ENCODE peak calls at places on chromosomes 5 and 9, in five cellular contexts. One of them, this sample, is unnamed.

GRCh38 chr9:101026824-101027223 is 1.7 kb upstream of the PLPPR1 start:
- DNase-seq in activated CD8-positive, alpha-beta T cell treated with anti-CD3 and anti-CD28 coated beads for 36 hours: no peak
- DNase-seq in A549: no peak
- DNase-seq in stomach: no peak
- DNase-seq in RWPE1: no peak
- DNase-seq in this sample: no peak

GRCh38 chr5:176890455-176891330 is 8.5 kb downstream of the HK3 start:
- DNase-seq in activated CD8-positive, alpha-beta T cell treated with anti-CD3 and anti-CD28 coated beads for 36 hours: no peak
- DNase-seq in A549: no peak
- DNase-seq in stomach: peak
- DNase-seq in RWPE1: no peak
- DNase-seq in this sample: peak

GRCh38 chr5:101977729-101978345 is 318.2 kb downstream of the SLCO4C1 start:
- DNase-seq in activated CD8-positive, alpha-beta T cell treated with anti-CD3 and anti-CD28 coated beads for 36 hours: no peak
- DNase-seq in A549: peak
- DNase-seq in stomach: no peak
- DNase-seq in RWPE1: peak
- DNase-seq in this sample: peak

GRCh38 chr5:172559004-172559932 is 81.8 kb upstream of the NEURL1B start:
- DNase-seq in activated CD8-positive, alpha-beta T cell treated with anti-CD3 and anti-CD28 coated beads for 36 hours: no peak
- DNase-seq in A549: no peak
- DNase-seq in stomach: peak
- DNase-seq in RWPE1: peak
- DNase-seq in this sample: no peak

GRCh38 chr9:134653259-134654009 is 11.8 kb downstream of the COL5A1 start:
- DNase-seq in activated CD8-positive, alpha-beta T cell treated with anti-CD3 and anti-CD28 coated beads for 36 hours: no peak
- DNase-seq in A549: no peak
- DNase-seq in stomach: no peak
- DNase-seq in RWPE1: no peak
- DNase-seq in this sample: no peak

GRCh38 chr9:35728041-35728971 is 3.7 kb downstream of the TLN1 start:
- DNase-seq in activated CD8-positive, alpha-beta T cell treated with anti-CD3 and anti-CD28 coated beads for 36 hours: peak
- DNase-seq in A549: peak
- DNase-seq in stomach: peak
- DNase-seq in RWPE1: peak
- DNase-seq in this sample: peak

GRCh38 chr5:55636177-55636576 is 75.9 kb downstream of the SLC38A9 start:
- DNase-seq in activated CD8-positive, alpha-beta T cell treated with anti-CD3 and anti-CD28 coated beads for 36 hours: no peak
- DNase-seq in A549: peak
- DNase-seq in stomach: no peak
- DNase-seq in RWPE1: no peak
- DNase-seq in this sample: no peak

GRCh38 chr9:87122947-87123685 is 175.8 kb upstream of the GAS1 start:
- DNase-seq in activated CD8-positive, alpha-beta T cell treated with anti-CD3 and anti-CD28 coated beads for 36 hours: peak
- DNase-seq in A549: no peak
- DNase-seq in stomach: no peak
- DNase-seq in RWPE1: peak
- DNase-seq in this sample: no peak

GRCh38 chr5:96702503-96703383 is 40.6 kb downstream of the CAST start:
- DNase-seq in activated CD8-positive, alpha-beta T cell treated with anti-CD3 and anti-CD28 coated beads for 36 hours: peak
- DNase-seq in A549: peak
- DNase-seq in stomach: peak
- DNase-seq in RWPE1: peak
- DNase-seq in this sample: peak

GRCh38 chr9:8960254-8960653 is 1160.7 kb upstream of the DMAC1 start:
- DNase-seq in activated CD8-positive, alpha-beta T cell treated with anti-CD3 and anti-CD28 coated beads for 36 hours: no peak
- DNase-seq in A549: no peak
- DNase-seq in stomach: no peak
- DNase-seq in RWPE1: no peak
- DNase-seq in this sample: no peak

GRCh38 chr9:93326654-93327053 is 124.8 kb upstream of the FAM120A start:
- DNase-seq in activated CD8-positive, alpha-beta T cell treated with anti-CD3 and anti-CD28 coated beads for 36 hours: no peak
- DNase-seq in A549: no peak
- DNase-seq in stomach: no peak
- DNase-seq in RWPE1: no peak
- DNase-seq in this sample: no peak

GRCh38 chr5:158462349-158463114 is 603.6 kb upstream of the CLINT1 start:
- DNase-seq in activated CD8-positive, alpha-beta T cell treated with anti-CD3 and anti-CD28 coated beads for 36 hours: no peak
- DNase-seq in A549: no peak
- DNase-seq in stomach: no peak
- DNase-seq in RWPE1: no peak
- DNase-seq in this sample: no peak

GRCh38 chr5:59193616-59194319 is 610.9 kb downstream of the RAB3C start:
- DNase-seq in activated CD8-positive, alpha-beta T cell treated with anti-CD3 and anti-CD28 coated beads for 36 hours: no peak
- DNase-seq in A549: peak
- DNase-seq in stomach: no peak
- DNase-seq in RWPE1: peak
- DNase-seq in this sample: no peak

GRCh38 chr9:4887556-4887955 is 94.8 kb downstream of the RCL1 start:
- DNase-seq in activated CD8-positive, alpha-beta T cell treated with anti-CD3 and anti-CD28 coated beads for 36 hours: no peak
- DNase-seq in A549: no peak
- DNase-seq in stomach: no peak
- DNase-seq in RWPE1: peak
- DNase-seq in this sample: no peak

GRCh38 chr9:1173211-1173610 is 123.1 kb downstream of the DMRT2 start:
- DNase-seq in activated CD8-positive, alpha-beta T cell treated with anti-CD3 and anti-CD28 coated beads for 36 hours: no peak
- DNase-seq in A549: no peak
- DNase-seq in stomach: no peak
- DNase-seq in RWPE1: no peak
- DNase-seq in this sample: no peak

GRCh38 chr9:109640232-109641078 is 139.5 kb upstream of the PALM2AKAP2 start:
- DNase-seq in activated CD8-positive, alpha-beta T cell treated with anti-CD3 and anti-CD28 coated beads for 36 hours: peak
- DNase-seq in A549: peak
- DNase-seq in stomach: peak
- DNase-seq in RWPE1: peak
- DNase-seq in this sample: no peak

GRCh38 chr9:75063556-75064305 is 24.2 kb downstream of the NMRK1 start:
- DNase-seq in activated CD8-positive, alpha-beta T cell treated with anti-CD3 and anti-CD28 coated beads for 36 hours: no peak
- DNase-seq in A549: no peak
- DNase-seq in stomach: no peak
- DNase-seq in RWPE1: peak
- DNase-seq in this sample: no peak

GRCh38 chr5:97065475-97065874 is 76.9 kb downstream of the LIX1 start:
- DNase-seq in activated CD8-positive, alpha-beta T cell treated with anti-CD3 and anti-CD28 coated beads for 36 hours: no peak
- DNase-seq in A549: no peak
- DNase-seq in stomach: no peak
- DNase-seq in RWPE1: peak
- DNase-seq in this sample: no peak

GRCh38 chr9:34928921-34929320 is 29.2 kb upstream of the PHF24 start:
- DNase-seq in activated CD8-positive, alpha-beta T cell treated with anti-CD3 and anti-CD28 coated beads for 36 hours: peak
- DNase-seq in A549: no peak
- DNase-seq in stomach: no peak
- DNase-seq in RWPE1: no peak
- DNase-seq in this sample: no peak

GRCh38 chr5:83509535-83509934 is 38.0 kb downstream of the VCAN start:
- DNase-seq in activated CD8-positive, alpha-beta T cell treated with anti-CD3 and anti-CD28 coated beads for 36 hours: no peak
- DNase-seq in A549: peak
- DNase-seq in stomach: no peak
- DNase-seq in RWPE1: peak
- DNase-seq in this sample: no peak

GRCh38 chr5:32446660-32447059 is 2.1 kb upstream of the ZFR start:
- DNase-seq in activated CD8-positive, alpha-beta T cell treated with anti-CD3 and anti-CD28 coated beads for 36 hours: no peak
- DNase-seq in A549: no peak
- DNase-seq in stomach: peak
- DNase-seq in RWPE1: no peak
- DNase-seq in this sample: peak

GRCh38 chr5:53917095-53917494 is 356.7 kb downstream of the NDUFS4 start:
- DNase-seq in activated CD8-positive, alpha-beta T cell treated with anti-CD3 and anti-CD28 coated beads for 36 hours: no peak
- DNase-seq in A549: peak
- DNase-seq in stomach: no peak
- DNase-seq in RWPE1: peak
- DNase-seq in this sample: no peak

GRCh38 chr5:14105717-14106435 is 37.3 kb upstream of the TRIO start:
- DNase-seq in activated CD8-positive, alpha-beta T cell treated with anti-CD3 and anti-CD28 coated beads for 36 hours: no peak
- DNase-seq in A549: peak
- DNase-seq in stomach: no peak
- DNase-seq in RWPE1: peak
- DNase-seq in this sample: no peak

GRCh38 chr5:77292026-77292757 is 81.7 kb downstream of the PDE8B start:
- DNase-seq in activated CD8-positive, alpha-beta T cell treated with anti-CD3 and anti-CD28 coated beads for 36 hours: no peak
- DNase-seq in A549: no peak
- DNase-seq in stomach: no peak
- DNase-seq in RWPE1: no peak
- DNase-seq in this sample: no peak

GRCh38 chr9:130825051-130825651 is 9.9 kb upstream of the ABL1 start:
- DNase-seq in activated CD8-positive, alpha-beta T cell treated with anti-CD3 and anti-CD28 coated beads for 36 hours: no peak
- DNase-seq in A549: no peak
- DNase-seq in stomach: no peak
- DNase-seq in RWPE1: peak
- DNase-seq in this sample: no peak

GRCh38 chr5:148792649-148793048 is 33.8 kb upstream of the ADRB2 start:
- DNase-seq in activated CD8-positive, alpha-beta T cell treated with anti-CD3 and anti-CD28 coated beads for 36 hours: peak
- DNase-seq in A549: no peak
- DNase-seq in stomach: no peak
- DNase-seq in RWPE1: no peak
- DNase-seq in this sample: no peak

GRCh38 chr5:148794275-148794674 is 32.1 kb upstream of the ADRB2 start:
- DNase-seq in activated CD8-positive, alpha-beta T cell treated with anti-CD3 and anti-CD28 coated beads for 36 hours: no peak
- DNase-seq in A549: no peak
- DNase-seq in stomach: no peak
- DNase-seq in RWPE1: no peak
- DNase-seq in this sample: no peak

GRCh38 chr5:148790545-148791333 is 35.7 kb upstream of the ADRB2 start:
- DNase-seq in activated CD8-positive, alpha-beta T cell treated with anti-CD3 and anti-CD28 coated beads for 36 hours: no peak
- DNase-seq in A549: no peak
- DNase-seq in stomach: no peak
- DNase-seq in RWPE1: peak
- DNase-seq in this sample: no peak

GRCh38 chr5:148791334-148791667 is 35.1 kb upstream of the ADRB2 start:
- DNase-seq in activated CD8-positive, alpha-beta T cell treated with anti-CD3 and anti-CD28 coated beads for 36 hours: peak
- DNase-seq in A549: no peak
- DNase-seq in stomach: no peak
- DNase-seq in RWPE1: peak
- DNase-seq in this sample: peak

GRCh38 chr5:148791696-148792095 is 34.7 kb upstream of the ADRB2 start:
- DNase-seq in activated CD8-positive, alpha-beta T cell treated with anti-CD3 and anti-CD28 coated beads for 36 hours: no peak
- DNase-seq in A549: no peak
- DNase-seq in stomach: no peak
- DNase-seq in RWPE1: no peak
- DNase-seq in this sample: no peak
- TF ChIP-seq CTCF in activated CD8-positive, alpha-beta T cell treated with anti-CD3 and anti-CD28 coated beads for 36 hours: no peak
- TF ChIP-seq CTCF in A549: no peak
- TF ChIP-seq CTCF in stomach: no peak
- TF ChIP-seq CTCF in RWPE1: no peak
- TF ChIP-seq CTCF in this sample: no peak

GRCh38 chr5:145666591-145666990 is 168.6 kb downstream of the PRELID2 start:
- DNase-seq in activated CD8-positive, alpha-beta T cell treated with anti-CD3 and anti-CD28 coated beads for 36 hours: no peak
- DNase-seq in A549: no peak
- DNase-seq in stomach: no peak
- DNase-seq in RWPE1: no peak
- DNase-seq in this sample: no peak

DNA sequence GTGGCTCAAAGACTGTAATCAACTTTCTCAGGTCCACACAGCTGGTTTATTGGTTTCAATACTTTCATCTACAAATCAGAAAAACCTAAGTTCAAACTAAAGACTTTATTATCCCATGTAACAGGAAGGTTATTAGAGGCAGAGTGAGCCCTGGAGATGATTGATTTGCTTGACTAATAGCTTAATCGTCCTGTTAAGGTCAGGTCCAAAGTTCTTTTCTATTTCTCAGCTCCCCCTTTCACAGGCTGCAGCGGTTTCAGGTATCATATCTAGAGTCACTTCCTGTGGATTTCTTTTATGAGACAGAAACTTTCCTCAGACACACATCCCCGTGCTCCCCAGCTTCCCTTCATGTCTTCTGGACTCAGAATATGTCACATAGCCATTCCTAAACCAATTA is 166.4 kb downstream of the PRELID2 start:
- DNase-seq in activated CD8-positive, alpha-beta T cell treated with anti-CD3 and anti-CD28 coated beads for 36 hours: no peak
- DNase-seq in A549: no peak
- DNase-seq in stomach: no peak
- DNase-seq in RWPE1: no peak
- DNase-seq in this sample: no peak
- TF ChIP-seq CTCF in activated CD8-positive, alpha-beta T cell treated with anti-CD3 and anti-CD28 coated beads for 36 hours: no peak
- TF ChIP-seq CTCF in A549: no peak
- TF ChIP-seq CTCF in stomach: no peak
- TF ChIP-seq CTCF in RWPE1: no peak
- TF ChIP-seq CTCF in this sample: no peak

DNA sequence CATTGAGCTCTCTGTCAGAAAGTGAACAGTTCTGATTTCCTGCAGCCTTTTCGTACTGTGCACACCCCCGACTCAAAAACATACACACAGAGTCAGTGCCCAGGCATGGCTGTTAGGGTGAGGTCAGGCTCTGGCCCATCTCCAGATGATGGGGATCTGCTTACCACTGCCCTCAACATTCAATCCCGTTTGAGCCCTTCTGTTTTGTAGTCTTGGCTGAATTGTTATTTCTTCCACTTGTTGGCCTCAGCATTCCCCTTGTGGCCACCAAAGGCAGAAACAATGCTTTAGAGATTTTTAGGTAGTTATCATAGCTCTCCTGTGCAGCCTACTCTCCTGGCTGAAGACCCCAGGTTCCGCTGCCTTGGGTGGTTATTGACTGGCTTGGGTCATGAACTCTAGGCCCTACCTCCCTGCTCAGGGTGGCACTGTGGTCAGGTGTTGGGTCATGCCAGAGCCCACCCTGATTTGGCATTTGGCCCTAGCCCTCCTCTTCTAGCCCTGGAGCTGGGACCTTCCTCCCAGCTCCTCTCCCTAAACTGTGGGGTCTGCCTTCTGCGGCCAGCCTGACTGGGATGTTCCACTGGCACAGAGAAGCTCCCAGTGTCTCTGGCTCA is 7.8 kb upstream of the MYOZ3 start:
- DNase-seq in activated CD8-positive, alpha-beta T cell treated with anti-CD3 and anti-CD28 coated beads for 36 hours: no peak
- DNase-seq in A549: no peak
- DNase-seq in stomach: no peak
- DNase-seq in RWPE1: no peak
- DNase-seq in this sample: no peak
- TF ChIP-seq CTCF in activated CD8-positive, alpha-beta T cell treated with anti-CD3 and anti-CD28 coated beads for 36 hours: no peak
- TF ChIP-seq CTCF in A549: no peak
- TF ChIP-seq CTCF in stomach: no peak
- TF ChIP-seq CTCF in RWPE1: no peak
- TF ChIP-seq CTCF in this sample: no peak

GRCh38 chr5:81519217-81519905 is 125.4 kb upstream of the ACOT12 start:
- DNase-seq in activated CD8-positive, alpha-beta T cell treated with anti-CD3 and anti-CD28 coated beads for 36 hours: no peak
- DNase-seq in A549: no peak
- DNase-seq in stomach: no peak
- DNase-seq in RWPE1: no peak
- DNase-seq in this sample: no peak

GRCh38 chr5:81513468-81513867 is 119.5 kb upstream of the ACOT12 start:
- DNase-seq in activated CD8-positive, alpha-beta T cell treated with anti-CD3 and anti-CD28 coated beads for 36 hours: no peak
- DNase-seq in A549: no peak
- DNase-seq in stomach: no peak
- DNase-seq in RWPE1: no peak
- DNase-seq in this sample: no peak

GRCh38 chr5:81517462-81517861 is 123.5 kb upstream of the ACOT12 start:
- DNase-seq in activated CD8-positive, alpha-beta T cell treated with anti-CD3 and anti-CD28 coated beads for 36 hours: no peak
- DNase-seq in A549: no peak
- DNase-seq in stomach: no peak
- DNase-seq in RWPE1: no peak
- DNase-seq in this sample: no peak

DNA sequence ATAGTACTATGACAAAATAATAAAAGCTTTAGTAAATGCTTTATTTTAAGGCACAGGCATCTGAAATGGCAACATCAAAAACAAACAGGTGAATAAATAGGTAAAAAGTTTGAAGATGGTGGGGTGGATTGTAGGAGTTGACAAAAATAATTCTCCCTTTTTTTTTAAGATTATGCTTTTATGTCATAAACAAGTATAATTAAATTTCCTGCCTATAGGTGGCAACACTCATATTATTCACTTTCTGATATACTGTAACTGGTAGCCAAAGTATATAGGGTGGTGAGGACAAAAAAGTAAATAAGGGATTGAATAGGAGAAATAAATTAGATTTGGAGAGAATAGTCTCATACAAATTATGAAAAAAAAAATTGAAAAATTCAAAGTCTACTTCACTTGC is 120.0 kb upstream of the ACOT12 start:
- DNase-seq in activated CD8-positive, alpha-beta T cell treated with anti-CD3 and anti-CD28 coated beads for 36 hours: no peak
- DNase-seq in A549: peak
- DNase-seq in stomach: no peak
- DNase-seq in RWPE1: peak
- DNase-seq in this sample: no peak
- TF ChIP-seq CTCF in activated CD8-positive, alpha-beta T cell treated with anti-CD3 and anti-CD28 coated beads for 36 hours: peak
- TF ChIP-seq CTCF in A549: peak
- TF ChIP-seq CTCF in stomach: no peak
- TF ChIP-seq CTCF in RWPE1: peak
- TF ChIP-seq CTCF in this sample: no peak